ENCODE peak calls at places on chromosomes 11 and 22, in six cellular contexts. S is adrenal gland, F is NB4, Z is prostate gland, B is neural progenitor cell, G is GM23248. P is an unnamed sample.

GRCh38 chr11:7572001-7572712 is 58.4 kb downstream of the PPFIBP2 start:
- DNase-seq in S (no peak), F (no peak), Z (no peak), B (no peak), G (peak), P (no peak)

GRCh38 chr11:67303132-67303988 is at the start of gene SSH3:
- DNase-seq in S (peak), F (peak), Z (peak), B (peak), G (peak), P (no peak)

GRCh38 chr11:129248618-129249017 is 56.5 kb upstream of the ARHGAP32 start:
- DNase-seq in S (no peak), F (no peak), Z (no peak), B (no peak), G (peak), P (no peak)

GRCh38 chr11:14089690-14090462 is 127.4 kb downstream of the SPON1 start:
- DNase-seq in S (no peak), F (no peak), Z (no peak), B (no peak), G (peak), P (no peak)

GRCh38 chr11:72079776-72080325 is 491 bp downstream of the NUMA1 start:
- DNase-seq in S (no peak), F (no peak), Z (peak), B (no peak), G (peak), P (no peak)

GRCh38 chr11:129930306-129930705 is 34.9 kb upstream of the NFRKB start:
- DNase-seq in S (no peak), F (no peak), Z (no peak), B (no peak), G (peak), P (no peak)

GRCh38 chr22:41197046-41197807 is 7.9 kb upstream of the L3MBTL2 start:
- DNase-seq in S (peak), F (peak), Z (peak), B (peak), G (peak), P (no peak)

GRCh38 chr11:102933627-102934026 is 21.9 kb downstream of the MMP13 start:
- DNase-seq in S (no peak), F (peak), Z (no peak), B (no peak), G (no peak), P (no peak)

GRCh38 chr22:43421914-43422615 is 10.3 kb downstream of the MPPED1 start:
- DNase-seq in S (no peak), F (no peak), Z (no peak), B (no peak), G (no peak), P (no peak)

GRCh38 chr11:47216141-47216798 is 1.5 kb downstream of the DDB2 start:
- DNase-seq in S (peak), F (peak), Z (peak), B (peak), G (peak), P (peak)

GRCh38 chr22:37906364-37907008 is 389 bp downstream of the MICALL1 start:
- DNase-seq in S (no peak), F (peak), Z (no peak), B (peak), G (peak), P (no peak)

GRCh38 chr11:33452806-33453205 is 195.6 kb downstream of the HIPK3 start:
- DNase-seq in S (peak), F (no peak), Z (no peak), B (no peak), G (peak), P (peak)

GRCh38 chr11:126890561-126890960 is 110.0 kb downstream of the KIRREL3 start:
- DNase-seq in S (no peak), F (no peak), Z (no peak), B (peak), G (no peak), P (no peak)

GRCh38 chr11:29564501-29564900 is 452.3 kb downstream of the KCNA4 start:
- DNase-seq in S (no peak), F (no peak), Z (no peak), B (no peak), G (no peak), P (no peak)

GRCh38 chr22:42443240-42444059 is 11.2 kb upstream of the NFAM1 start:
- DNase-seq in S (no peak), F (no peak), Z (no peak), B (no peak), G (peak), P (no peak)

DNA sequence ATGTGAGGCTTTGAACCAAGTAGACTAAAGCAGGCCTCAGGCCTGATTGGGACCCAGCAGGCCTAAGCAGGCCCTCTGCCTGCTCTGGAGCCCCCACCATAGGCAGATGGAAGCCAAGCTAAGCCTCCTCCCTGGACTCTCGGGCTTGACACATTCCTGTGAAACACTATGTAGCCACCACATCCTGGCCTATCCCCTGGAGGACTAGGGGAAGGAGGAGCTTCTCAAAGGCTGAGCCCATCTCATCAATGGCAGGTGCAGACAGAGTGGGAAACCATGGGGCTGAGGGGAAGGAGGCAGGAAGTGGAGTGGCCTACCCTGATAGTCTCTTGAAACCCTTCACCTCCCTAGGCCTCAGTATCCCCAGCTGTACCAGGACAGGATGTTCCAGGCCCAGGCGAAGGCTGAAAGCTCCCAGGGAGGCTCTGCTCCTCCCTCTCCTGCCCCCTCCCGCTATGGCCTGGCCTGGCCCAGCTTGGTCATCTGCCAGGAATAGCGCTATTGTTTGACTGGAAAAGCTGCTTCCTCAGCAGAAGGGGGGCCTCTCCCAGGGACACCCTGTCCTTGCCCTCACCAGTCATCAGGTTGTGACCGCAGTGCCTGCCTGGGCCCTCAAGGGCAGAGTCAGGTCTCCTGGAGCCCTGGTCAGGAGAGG is 1.5 kb upstream of the CASTOR1 start:
- DNase-seq in S (peak), F (peak), Z (peak), B (peak), G (peak), P (no peak)
- H3K4me3 ChIP-seq in S (no peak), F (no peak), Z (no peak), B (no peak), G (no peak), P (no peak)

GRCh38 chr22:30436196-30436595 is 10.6 kb downstream of the MTFP1 start:
- DNase-seq in S (no peak), F (no peak), Z (no peak), B (no peak), G (no peak), P (no peak)
- H3K4me3 ChIP-seq in S (no peak), F (no peak), Z (no peak), B (no peak), G (no peak), P (no peak)

DNA sequence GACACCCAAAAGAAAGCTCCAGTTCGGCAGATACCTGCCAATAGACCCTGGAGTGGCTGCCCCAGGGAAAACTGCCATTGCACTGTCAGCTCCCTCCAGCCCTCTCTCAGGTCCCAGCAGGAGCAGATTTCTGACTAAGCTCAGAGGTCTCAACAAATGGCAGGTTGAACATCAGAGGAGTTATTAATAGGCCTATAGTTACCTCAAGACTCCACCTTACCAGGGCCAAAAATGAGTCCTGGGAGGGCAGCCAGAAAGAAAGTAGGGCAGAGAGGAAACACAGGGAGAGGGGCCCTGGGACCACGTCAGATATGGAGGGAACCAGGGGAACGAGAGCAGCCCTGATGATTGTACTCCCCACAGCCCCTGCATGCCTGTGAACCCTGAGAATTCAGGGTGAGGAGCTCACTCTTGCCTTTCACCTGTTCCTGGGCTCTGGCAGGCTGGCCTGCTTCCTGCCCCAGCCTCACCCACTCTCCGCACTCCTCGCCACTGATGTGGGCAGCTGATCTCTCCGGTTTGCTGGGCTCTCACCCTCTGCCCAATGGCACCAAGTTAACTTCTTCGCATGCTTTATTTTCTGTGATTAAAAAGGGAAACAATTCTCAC is 4.3 kb upstream of the RGL4 start:
- DNase-seq in S (no peak), F (no peak), Z (no peak), B (no peak), G (no peak), P (no peak)
- H3K4me3 ChIP-seq in S (no peak), F (no peak), Z (no peak), B (no peak), G (no peak), P (no peak)

DNA sequence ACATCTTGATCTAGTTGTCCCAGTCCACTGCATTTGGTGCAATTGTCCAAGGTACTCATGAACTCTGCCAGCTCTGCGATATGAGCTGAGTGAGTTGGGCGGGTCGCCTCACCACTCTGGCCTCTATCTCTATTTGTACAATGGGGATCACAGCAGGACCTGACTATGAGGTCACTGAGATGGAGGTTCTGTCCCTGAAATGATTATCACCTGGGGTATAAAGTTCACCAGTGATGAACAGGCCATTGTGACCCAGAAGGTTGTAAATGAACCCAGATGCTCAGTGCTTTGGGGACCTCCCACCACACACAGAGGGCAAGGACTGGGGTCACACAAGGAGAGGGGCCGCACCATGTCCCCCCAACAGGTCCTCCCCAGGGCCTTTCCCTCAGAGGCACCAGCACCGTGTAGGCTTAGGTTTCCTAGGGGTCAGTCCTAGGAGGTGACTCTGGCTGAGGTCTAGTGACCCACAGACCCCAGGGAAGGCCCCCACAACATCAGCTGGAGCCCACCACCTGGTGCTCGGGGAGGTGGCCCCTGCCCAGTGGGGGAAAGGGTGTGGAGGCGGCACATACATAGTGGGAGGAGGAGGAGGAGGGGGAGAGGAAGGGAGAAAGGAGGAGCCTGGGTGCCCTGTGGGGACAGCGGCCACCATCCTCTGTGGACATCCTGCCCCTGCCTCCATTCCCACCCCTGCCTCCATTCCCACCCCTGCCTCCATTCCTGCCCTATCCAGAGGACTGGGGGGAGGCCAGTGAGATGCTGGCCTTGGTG is 25.0 kb upstream of the IGLL1 start:
- DNase-seq in S (no peak), F (no peak), Z (no peak), B (no peak), G (no peak), P (no peak)
- H3K4me3 ChIP-seq in S (no peak), F (no peak), Z (no peak), B (no peak), G (no peak), P (no peak)

GRCh38 chr22:46077669-46078099 is 72.6 kb upstream of the PPARA start:
- DNase-seq in S (peak), F (no peak), Z (no peak), B (no peak), G (peak), P (no peak)

GRCh38 chr22:46076651-46077339 is 73.5 kb upstream of the PPARA start:
- DNase-seq in S (peak), F (no peak), Z (peak), B (no peak), G (peak), P (no peak)

GRCh38 chr22:46074771-46075551 is 75.4 kb upstream of the PPARA start:
- DNase-seq in S (peak), F (no peak), Z (no peak), B (no peak), G (peak), P (no peak)

GRCh38 chr22:46073683-46074504 is 76.4 kb upstream of the PPARA start:
- DNase-seq in S (peak), F (peak), Z (no peak), B (no peak), G (peak), P (no peak)

DNA sequence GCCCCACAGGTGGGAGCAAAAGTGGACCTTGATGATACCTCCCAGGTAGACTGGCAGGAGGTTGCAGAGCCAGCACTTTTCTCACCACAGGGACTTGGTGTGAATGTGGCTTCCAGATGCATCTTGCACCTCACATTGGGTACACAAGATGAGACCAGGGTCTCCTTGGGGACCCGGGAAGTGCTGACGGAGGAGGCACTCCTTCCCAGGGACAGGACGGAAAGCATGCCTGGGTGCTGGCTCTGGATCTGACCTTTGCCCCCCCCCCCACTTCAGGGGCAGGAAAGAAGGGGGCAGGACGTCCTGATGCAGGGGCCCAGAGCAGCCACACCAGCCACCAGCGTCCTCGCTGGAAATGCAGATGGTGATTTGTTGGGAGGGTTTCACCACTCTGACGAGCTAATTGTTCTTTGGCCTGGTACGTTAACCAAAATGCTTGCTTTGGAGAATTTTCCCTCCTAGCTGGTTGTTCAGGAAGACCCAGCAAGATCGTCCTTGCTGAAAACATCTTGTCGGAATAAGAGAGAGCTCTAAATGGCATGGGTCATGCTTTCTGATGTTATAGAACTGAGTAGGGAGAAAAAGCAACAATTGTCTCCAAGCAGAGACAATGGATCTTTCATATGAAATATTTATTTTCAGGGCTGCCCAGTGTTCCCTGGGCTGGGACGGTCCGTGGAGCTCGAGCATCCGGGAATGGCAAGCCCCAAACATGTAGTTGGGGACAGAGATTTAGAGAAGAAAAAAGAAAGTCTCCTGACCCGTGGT is 74.4 kb upstream of the PPARA start:
- DNase-seq in S (peak), F (no peak), Z (no peak), B (no peak), G (no peak), P (no peak)
- H3K4me3 ChIP-seq in S (peak), F (no peak), Z (peak), B (no peak), G (peak), P (peak)

GRCh38 chr11:118076754-118077281 is at the start of gene TMPRSS4:
- DNase-seq in S (no peak), F (no peak), Z (peak), B (no peak), G (no peak), P (no peak)
- H3K4me3 ChIP-seq in S (no peak), F (no peak), Z (no peak), B (no peak), G (no peak), P (no peak)

GRCh38 chr11:77410076-77410827 is 63.6 kb downstream of the PAK1 start:
- DNase-seq in S (no peak), F (peak), Z (no peak), B (no peak), G (no peak), P (no peak)
- H3K4me3 ChIP-seq in S (peak), F (no peak), Z (no peak), B (no peak), G (peak), P (no peak)